ENCODE peak calls at places on chromosomes 16 and 17, in six cellular contexts. One of them, this sample, is unnamed.

GRCh38 chr17:65699459-65699858 is 138.0 kb upstream of the AXIN2 start:
- DNase-seq in mesenchymal stem cell: no peak
- DNase-seq in IMR-90: no peak
- DNase-seq in H1: no peak
- DNase-seq in H9: no peak
- DNase-seq in mesendoderm: no peak
- DNase-seq in this sample: no peak

GRCh38 chr17:46027326-46028325 is 28.6 kb downstream of the STH start:
- DNase-seq in mesenchymal stem cell: no peak
- DNase-seq in IMR-90: no peak
- DNase-seq in H1: no peak
- DNase-seq in H9: no peak
- DNase-seq in mesendoderm: no peak
- DNase-seq in this sample: no peak

GRCh38 chr17:15884731-15885130 is 60.2 kb upstream of the ADORA2B start:
- DNase-seq in mesenchymal stem cell: peak
- DNase-seq in IMR-90: peak
- DNase-seq in H1: no peak
- DNase-seq in H9: no peak
- DNase-seq in mesendoderm: no peak
- DNase-seq in this sample: no peak

GRCh38 chr17:69223809-69224208 is 4.8 kb downstream of the ABCA10 start:
- DNase-seq in mesenchymal stem cell: peak
- DNase-seq in IMR-90: peak
- DNase-seq in H1: no peak
- DNase-seq in H9: no peak
- DNase-seq in mesendoderm: no peak
- DNase-seq in this sample: no peak

GRCh38 chr16:1506494-1507213 is 13.5 kb downstream of the TELO2 start:
- DNase-seq in mesenchymal stem cell: no peak
- DNase-seq in IMR-90: no peak
- DNase-seq in H1: no peak
- DNase-seq in H9: no peak
- DNase-seq in mesendoderm: no peak
- DNase-seq in this sample: no peak

GRCh38 chr17:49218941-49219913 is 8.7 kb downstream of the ABI3 start:
- DNase-seq in mesenchymal stem cell: no peak
- DNase-seq in IMR-90: no peak
- DNase-seq in H1: peak
- DNase-seq in H9: peak
- DNase-seq in mesendoderm: no peak
- DNase-seq in this sample: no peak

GRCh38 chr17:34241062-34241461 is 14.0 kb upstream of the CCL2 start:
- DNase-seq in mesenchymal stem cell: no peak
- DNase-seq in IMR-90: peak
- DNase-seq in H1: no peak
- DNase-seq in H9: no peak
- DNase-seq in mesendoderm: no peak
- DNase-seq in this sample: no peak

GRCh38 chr17:42779942-42780815 is at the start of gene WNK4:
- DNase-seq in mesenchymal stem cell: peak
- DNase-seq in IMR-90: no peak
- DNase-seq in H1: peak
- DNase-seq in H9: peak
- DNase-seq in mesendoderm: peak
- DNase-seq in this sample: peak

GRCh38 chr16:26129997-26130396 is 438.2 kb downstream of the HS3ST4 start:
- DNase-seq in mesenchymal stem cell: no peak
- DNase-seq in IMR-90: no peak
- DNase-seq in H1: no peak
- DNase-seq in H9: no peak
- DNase-seq in mesendoderm: no peak
- DNase-seq in this sample: no peak

GRCh38 chr16:9072806-9073341 is 18.6 kb upstream of the HAPSTR1 start:
- DNase-seq in mesenchymal stem cell: peak
- DNase-seq in IMR-90: peak
- DNase-seq in H1: no peak
- DNase-seq in H9: no peak
- DNase-seq in mesendoderm: peak
- DNase-seq in this sample: no peak

GRCh38 chr17:80424261-80424660 is 9.3 kb downstream of the ENDOV start:
- DNase-seq in mesenchymal stem cell: no peak
- DNase-seq in IMR-90: no peak
- DNase-seq in H1: no peak
- DNase-seq in H9: no peak
- DNase-seq in mesendoderm: no peak
- DNase-seq in this sample: no peak

GRCh38 chr16:52090080-52090479 is 456.9 kb downstream of the TOX3 start:
- DNase-seq in mesenchymal stem cell: no peak
- DNase-seq in IMR-90: peak
- DNase-seq in H1: no peak
- DNase-seq in H9: no peak
- DNase-seq in mesendoderm: no peak
- DNase-seq in this sample: no peak

GRCh38 chr16:75273054-75273925 is 21.9 kb upstream of the BCAR1 start:
- DNase-seq in mesenchymal stem cell: peak
- DNase-seq in IMR-90: peak
- DNase-seq in H1: no peak
- DNase-seq in H9: no peak
- DNase-seq in mesendoderm: peak
- DNase-seq in this sample: no peak

GRCh38 chr16:13543850-13544249 is 376.1 kb upstream of the ERCC4 start:
- DNase-seq in mesenchymal stem cell: no peak
- DNase-seq in IMR-90: no peak
- DNase-seq in H1: no peak
- DNase-seq in H9: no peak
- DNase-seq in mesendoderm: peak
- DNase-seq in this sample: no peak

GRCh38 chr17:50056217-50056960 is 479 bp downstream of the ITGA3 start:
- DNase-seq in mesenchymal stem cell: peak
- DNase-seq in IMR-90: peak
- DNase-seq in H1: peak
- DNase-seq in H9: peak
- DNase-seq in mesendoderm: peak
- DNase-seq in this sample: peak

GRCh38 chr16:85126731-85127662 is 14.7 kb upstream of the CIBAR2 start:
- DNase-seq in mesenchymal stem cell: peak
- DNase-seq in IMR-90: peak
- DNase-seq in H1: peak
- DNase-seq in H9: no peak
- DNase-seq in mesendoderm: peak
- DNase-seq in this sample: peak

GRCh38 chr17:5443728-5444127 is 4.8 kb upstream of the C1QBP start:
- DNase-seq in mesenchymal stem cell: no peak
- DNase-seq in IMR-90: no peak
- DNase-seq in H1: no peak
- DNase-seq in H9: no peak
- DNase-seq in mesendoderm: no peak
- DNase-seq in this sample: no peak
- H3K27ac ChIP-seq in mesenchymal stem cell: no peak
- H3K27ac ChIP-seq in IMR-90: no peak
- H3K27ac ChIP-seq in H1: no peak
- H3K27ac ChIP-seq in H9: no peak
- H3K27ac ChIP-seq in mesendoderm: no peak
- H3K27ac ChIP-seq in this sample: no peak

GRCh38 chr17:16974569-16975265 is 2.8 kb upstream of the TNFRSF13B start:
- DNase-seq in mesenchymal stem cell: no peak
- DNase-seq in IMR-90: no peak
- DNase-seq in H1: peak
- DNase-seq in H9: peak
- DNase-seq in mesendoderm: no peak
- DNase-seq in this sample: no peak

GRCh38 chr17:16975744-16976625 is 4.1 kb upstream of the TNFRSF13B start:
- DNase-seq in mesenchymal stem cell: no peak
- DNase-seq in IMR-90: no peak
- DNase-seq in H1: peak
- DNase-seq in H9: no peak
- DNase-seq in mesendoderm: no peak
- DNase-seq in this sample: no peak

GRCh38 chr17:16975266-16975651 is 3.3 kb upstream of the TNFRSF13B start:
- DNase-seq in mesenchymal stem cell: no peak
- DNase-seq in IMR-90: no peak
- DNase-seq in H1: peak
- DNase-seq in H9: no peak
- DNase-seq in mesendoderm: no peak
- DNase-seq in this sample: no peak

GRCh38 chr17:16977932-16978331 is 6.0 kb upstream of the TNFRSF13B start:
- DNase-seq in mesenchymal stem cell: no peak
- DNase-seq in IMR-90: peak
- DNase-seq in H1: peak
- DNase-seq in H9: peak
- DNase-seq in mesendoderm: peak
- DNase-seq in this sample: no peak

GRCh38 chr17:16976686-16977550 is 5.0 kb upstream of the TNFRSF13B start:
- DNase-seq in mesenchymal stem cell: no peak
- DNase-seq in IMR-90: no peak
- DNase-seq in H1: peak
- DNase-seq in H9: peak
- DNase-seq in mesendoderm: peak
- DNase-seq in this sample: no peak
- H2BK15ac ChIP-seq in mesenchymal stem cell: no peak
- H2BK15ac ChIP-seq in IMR-90: peak
- H2BK15ac ChIP-seq in H1: no peak
- H2BK15ac ChIP-seq in H9: no peak
- H2BK15ac ChIP-seq in mesendoderm: no peak
- H2BK15ac ChIP-seq in this sample: no peak

GRCh38 chr16:21268236-21268635 is 9.9 kb downstream of the CRYM start:
- DNase-seq in mesenchymal stem cell: no peak
- DNase-seq in IMR-90: no peak
- DNase-seq in H1: no peak
- DNase-seq in H9: no peak
- DNase-seq in mesendoderm: no peak
- DNase-seq in this sample: no peak
- H3K27ac ChIP-seq in mesenchymal stem cell: no peak
- H3K27ac ChIP-seq in IMR-90: no peak
- H3K27ac ChIP-seq in H1: no peak
- H3K27ac ChIP-seq in H9: no peak
- H3K27ac ChIP-seq in mesendoderm: no peak
- H3K27ac ChIP-seq in this sample: no peak

GRCh38 chr16:54071516-54071915 is 215.1 kb downstream of the IRX3 start:
- DNase-seq in mesenchymal stem cell: no peak
- DNase-seq in IMR-90: no peak
- DNase-seq in H1: no peak
- DNase-seq in H9: no peak
- DNase-seq in mesendoderm: no peak
- DNase-seq in this sample: no peak
- H2BK15ac ChIP-seq in mesenchymal stem cell: no peak
- H2BK15ac ChIP-seq in IMR-90: no peak
- H2BK15ac ChIP-seq in H1: no peak
- H2BK15ac ChIP-seq in H9: no peak
- H2BK15ac ChIP-seq in mesendoderm: no peak
- H2BK15ac ChIP-seq in this sample: no peak

GRCh38 chr16:25065899-25066298 is 45.6 kb upstream of the LCMT1 start:
- DNase-seq in mesenchymal stem cell: no peak
- DNase-seq in IMR-90: no peak
- DNase-seq in H1: peak
- DNase-seq in H9: peak
- DNase-seq in mesendoderm: peak
- DNase-seq in this sample: no peak
- H3K27ac ChIP-seq in mesenchymal stem cell: no peak
- H3K27ac ChIP-seq in IMR-90: no peak
- H3K27ac ChIP-seq in H1: no peak
- H3K27ac ChIP-seq in H9: no peak
- H3K27ac ChIP-seq in mesendoderm: no peak
- H3K27ac ChIP-seq in this sample: no peak

DNA sequence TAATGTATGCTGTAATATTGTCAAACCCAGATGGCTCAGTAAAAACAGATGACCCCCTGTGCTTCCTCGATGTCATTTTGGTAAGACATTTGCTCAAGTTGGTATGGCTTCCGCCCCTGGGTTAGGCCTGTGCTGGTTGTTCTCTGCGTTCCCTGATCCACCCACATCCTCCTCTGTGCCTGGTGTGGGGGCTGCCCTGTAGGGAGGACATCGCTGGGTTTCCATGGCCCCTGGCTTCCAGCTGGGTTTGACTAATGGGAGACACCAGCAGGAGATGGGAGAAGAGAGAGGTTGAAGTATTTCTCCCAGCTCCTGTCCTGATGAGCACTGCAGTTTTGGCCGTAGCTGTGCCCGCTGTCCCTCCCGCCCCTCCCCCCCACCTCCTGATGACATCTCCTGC is 4.4 kb upstream of the MFAP4 start:
- DNase-seq in mesenchymal stem cell: no peak
- DNase-seq in IMR-90: no peak
- DNase-seq in H1: no peak
- DNase-seq in H9: no peak
- DNase-seq in mesendoderm: no peak
- DNase-seq in this sample: no peak
- H2BK15ac ChIP-seq in mesenchymal stem cell: no peak
- H2BK15ac ChIP-seq in IMR-90: no peak
- H2BK15ac ChIP-seq in H1: no peak
- H2BK15ac ChIP-seq in H9: no peak
- H2BK15ac ChIP-seq in mesendoderm: no peak
- H2BK15ac ChIP-seq in this sample: no peak

DNA sequence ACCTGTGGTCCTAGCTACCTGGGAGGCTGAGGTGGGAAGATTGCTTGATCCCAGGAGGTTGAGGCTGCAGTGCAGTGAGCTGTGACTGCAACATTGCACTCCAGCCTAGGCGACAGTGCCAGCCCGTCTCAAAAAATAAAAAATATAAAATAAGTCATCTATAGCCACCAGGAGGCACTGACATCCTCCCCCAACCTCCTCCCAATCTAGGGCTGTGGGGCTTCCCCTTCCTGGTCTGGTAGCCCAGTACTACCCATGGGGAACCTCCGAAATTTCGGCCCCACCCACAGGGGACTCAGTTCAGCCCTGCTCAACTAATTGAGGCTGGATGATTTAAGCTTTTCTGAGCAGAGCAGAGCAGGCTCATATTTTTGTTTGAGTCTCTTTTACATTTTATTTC is 3.2 kb downstream of the ZSCAN10 start:
- DNase-seq in mesenchymal stem cell: no peak
- DNase-seq in IMR-90: no peak
- DNase-seq in H1: no peak
- DNase-seq in H9: no peak
- DNase-seq in mesendoderm: peak
- DNase-seq in this sample: no peak
- H3K27ac ChIP-seq in mesenchymal stem cell: no peak
- H3K27ac ChIP-seq in IMR-90: no peak
- H3K27ac ChIP-seq in H1: peak
- H3K27ac ChIP-seq in H9: no peak
- H3K27ac ChIP-seq in mesendoderm: no peak
- H3K27ac ChIP-seq in this sample: no peak

DNA sequence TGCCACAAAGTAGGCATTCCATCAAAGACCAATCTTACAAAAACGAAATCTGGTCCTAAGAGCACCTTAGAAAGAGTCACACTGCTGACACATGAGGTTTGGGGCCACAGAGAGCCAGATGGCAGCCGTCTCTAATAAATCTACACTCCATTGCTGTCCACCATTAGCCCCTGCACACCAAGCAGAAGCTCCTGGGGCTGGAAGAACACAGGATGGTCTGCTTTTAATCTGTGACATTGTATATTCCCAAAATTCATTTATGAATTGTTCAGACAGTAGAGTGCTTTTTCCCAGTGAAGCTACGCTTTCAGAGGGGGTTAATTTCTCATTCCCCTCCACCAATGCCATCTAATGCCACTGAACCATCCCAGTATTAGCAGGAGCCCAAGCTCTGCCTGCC is 1.6 kb downstream of the CYB561 start:
- DNase-seq in mesenchymal stem cell: no peak
- DNase-seq in IMR-90: no peak
- DNase-seq in H1: no peak
- DNase-seq in H9: no peak
- DNase-seq in mesendoderm: no peak
- DNase-seq in this sample: no peak
- H2BK15ac ChIP-seq in mesenchymal stem cell: no peak
- H2BK15ac ChIP-seq in IMR-90: no peak
- H2BK15ac ChIP-seq in H1: no peak
- H2BK15ac ChIP-seq in H9: no peak
- H2BK15ac ChIP-seq in mesendoderm: no peak
- H2BK15ac ChIP-seq in this sample: no peak

GRCh38 chr17:82892869-82893565 is 53.2 kb upstream of the ZNF750 start:
- DNase-seq in mesenchymal stem cell: no peak
- DNase-seq in IMR-90: peak
- DNase-seq in H1: no peak
- DNase-seq in H9: no peak
- DNase-seq in mesendoderm: no peak
- DNase-seq in this sample: no peak
- H3K27ac ChIP-seq in mesenchymal stem cell: no peak
- H3K27ac ChIP-seq in IMR-90: no peak
- H3K27ac ChIP-seq in H1: no peak
- H3K27ac ChIP-seq in H9: no peak
- H3K27ac ChIP-seq in mesendoderm: no peak
- H3K27ac ChIP-seq in this sample: no peak